ENCODE peak calls at places on chromosomes 1 and 21, in seven cellular contexts. One of them, this sample, is unnamed.

GRCh38 chr1:233020441-233020840 is 70.0 kb downstream of the NTPCR start:
- DNase-seq in fibroblast of pulmonary artery: peak
- DNase-seq in astrocyte of the spinal cord: peak
- DNase-seq in HL-60: no peak
- DNase-seq in WERI-Rb-1: peak
- DNase-seq in fibroblast of lung: no peak
- DNase-seq in neural crest cell: no peak
- DNase-seq in this sample: no peak

GRCh38 chr1:51956528-51957509 is 33.7 kb downstream of the RAB3B start:
- DNase-seq in neural crest cell: no peak
- DNase-seq in fibroblast of pulmonary artery: peak
- DNase-seq in astrocyte of the spinal cord: peak
- DNase-seq in HL-60: no peak
- DNase-seq in fibroblast of lung: peak
- DNase-seq in WERI-Rb-1: no peak
- DNase-seq in this sample: peak

GRCh38 chr1:54294846-54295245 is 94.9 kb downstream of the MRPL37 start:
- DNase-seq in astrocyte of the spinal cord: no peak
- DNase-seq in HL-60: no peak
- DNase-seq in WERI-Rb-1: no peak
- DNase-seq in neural crest cell: no peak
- DNase-seq in fibroblast of lung: peak
- DNase-seq in fibroblast of pulmonary artery: no peak
- DNase-seq in this sample: no peak

GRCh38 chr1:74468982-74469603 is 43.3 kb downstream of the LRRC53 start:
- DNase-seq in fibroblast of lung: peak
- DNase-seq in fibroblast of pulmonary artery: peak
- DNase-seq in HL-60: no peak
- DNase-seq in neural crest cell: no peak
- DNase-seq in WERI-Rb-1: no peak
- DNase-seq in astrocyte of the spinal cord: peak
- DNase-seq in this sample: peak

GRCh38 chr1:180123463-180123936 is 31.2 kb upstream of the QSOX1 start:
- DNase-seq in astrocyte of the spinal cord: no peak
- DNase-seq in HL-60: peak
- DNase-seq in neural crest cell: no peak
- DNase-seq in fibroblast of pulmonary artery: peak
- DNase-seq in fibroblast of lung: peak
- DNase-seq in WERI-Rb-1: no peak
- DNase-seq in this sample: no peak

GRCh38 chr1:203627819-203628184 is 1.2 kb downstream of the ATP2B4 start:
- DNase-seq in WERI-Rb-1: no peak
- DNase-seq in fibroblast of pulmonary artery: no peak
- DNase-seq in neural crest cell: no peak
- DNase-seq in fibroblast of lung: peak
- DNase-seq in astrocyte of the spinal cord: peak
- DNase-seq in HL-60: peak
- DNase-seq in this sample: peak

GRCh38 chr1:205375816-205376545 is 19.3 kb upstream of the KLHDC8A start:
- DNase-seq in neural crest cell: no peak
- DNase-seq in HL-60: no peak
- DNase-seq in fibroblast of lung: peak
- DNase-seq in astrocyte of the spinal cord: peak
- DNase-seq in WERI-Rb-1: peak
- DNase-seq in fibroblast of pulmonary artery: peak
- DNase-seq in this sample: peak

GRCh38 chr1:247639381-247639981 is 34.1 kb downstream of the OR2G3 start:
- DNase-seq in WERI-Rb-1: no peak
- DNase-seq in fibroblast of lung: no peak
- DNase-seq in neural crest cell: peak
- DNase-seq in fibroblast of pulmonary artery: peak
- DNase-seq in astrocyte of the spinal cord: peak
- DNase-seq in HL-60: no peak
- DNase-seq in this sample: no peak

GRCh38 chr1:9539829-9540550 is 725 bp downstream of the SLC25A33 start:
- DNase-seq in WERI-Rb-1: peak
- DNase-seq in fibroblast of lung: peak
- DNase-seq in astrocyte of the spinal cord: peak
- DNase-seq in HL-60: peak
- DNase-seq in fibroblast of pulmonary artery: peak
- DNase-seq in neural crest cell: peak
- DNase-seq in this sample: peak

GRCh38 chr1:145999321-146000024 is 3.1 kb upstream of the TXNIP start:
- DNase-seq in WERI-Rb-1: no peak
- DNase-seq in fibroblast of pulmonary artery: no peak
- DNase-seq in fibroblast of lung: no peak
- DNase-seq in neural crest cell: no peak
- DNase-seq in HL-60: no peak
- DNase-seq in astrocyte of the spinal cord: no peak
- DNase-seq in this sample: no peak

GRCh38 chr21:31731802-31732537 is at the start of gene SCAF4:
- DNase-seq in neural crest cell: peak
- DNase-seq in fibroblast of pulmonary artery: peak
- DNase-seq in HL-60: peak
- DNase-seq in astrocyte of the spinal cord: peak
- DNase-seq in WERI-Rb-1: peak
- DNase-seq in fibroblast of lung: peak
- DNase-seq in this sample: peak

GRCh38 chr1:66764994-66765578 is 12.8 kb downstream of the DYNLT5 start:
- DNase-seq in neural crest cell: peak
- DNase-seq in fibroblast of pulmonary artery: peak
- DNase-seq in fibroblast of lung: peak
- DNase-seq in astrocyte of the spinal cord: peak
- DNase-seq in HL-60: no peak
- DNase-seq in WERI-Rb-1: peak
- DNase-seq in this sample: peak

GRCh38 chr1:20719871-20720620 is 2.2 kb upstream of the KIF17 start:
- DNase-seq in neural crest cell: no peak
- DNase-seq in fibroblast of pulmonary artery: no peak
- DNase-seq in fibroblast of lung: no peak
- DNase-seq in WERI-Rb-1: no peak
- DNase-seq in astrocyte of the spinal cord: no peak
- DNase-seq in HL-60: no peak
- DNase-seq in this sample: no peak

GRCh38 chr1:87816646-87817045 is 488.0 kb downstream of the LMO4 start:
- DNase-seq in fibroblast of lung: no peak
- DNase-seq in astrocyte of the spinal cord: no peak
- DNase-seq in fibroblast of pulmonary artery: no peak
- DNase-seq in neural crest cell: no peak
- DNase-seq in WERI-Rb-1: no peak
- DNase-seq in HL-60: no peak
- DNase-seq in this sample: no peak

GRCh38 chr1:150876111-150876434 is 326 bp downstream of the ARNT start:
- DNase-seq in neural crest cell: no peak
- DNase-seq in astrocyte of the spinal cord: peak
- DNase-seq in fibroblast of lung: no peak
- DNase-seq in fibroblast of pulmonary artery: peak
- DNase-seq in WERI-Rb-1: no peak
- DNase-seq in HL-60: no peak
- DNase-seq in this sample: peak
- TF ChIP-seq CTCF in neural crest cell: no peak
- TF ChIP-seq CTCF in astrocyte of the spinal cord: no peak
- TF ChIP-seq CTCF in fibroblast of lung: no peak
- TF ChIP-seq CTCF in fibroblast of pulmonary artery: no peak
- TF ChIP-seq CTCF in WERI-Rb-1: no peak
- TF ChIP-seq CTCF in HL-60: no peak
- TF ChIP-seq CTCF in this sample: no peak

GRCh38 chr1:162193815-162194214 is 124.3 kb downstream of the NOS1AP start:
- DNase-seq in fibroblast of lung: no peak
- DNase-seq in HL-60: no peak
- DNase-seq in neural crest cell: no peak
- DNase-seq in WERI-Rb-1: peak
- DNase-seq in astrocyte of the spinal cord: no peak
- DNase-seq in fibroblast of pulmonary artery: no peak
- DNase-seq in this sample: no peak

GRCh38 chr1:162193201-162193600 is 123.7 kb downstream of the NOS1AP start:
- DNase-seq in astrocyte of the spinal cord: no peak
- DNase-seq in fibroblast of lung: no peak
- DNase-seq in neural crest cell: no peak
- DNase-seq in fibroblast of pulmonary artery: no peak
- DNase-seq in HL-60: no peak
- DNase-seq in WERI-Rb-1: peak
- DNase-seq in this sample: no peak

GRCh38 chr1:162191396-162192322 is 122.2 kb downstream of the NOS1AP start:
- DNase-seq in fibroblast of pulmonary artery: no peak
- DNase-seq in neural crest cell: no peak
- DNase-seq in WERI-Rb-1: no peak
- DNase-seq in fibroblast of lung: no peak
- DNase-seq in astrocyte of the spinal cord: no peak
- DNase-seq in HL-60: no peak
- DNase-seq in this sample: no peak

GRCh38 chr1:162192323-162192678 is 122.8 kb downstream of the NOS1AP start:
- DNase-seq in fibroblast of pulmonary artery: no peak
- DNase-seq in neural crest cell: no peak
- DNase-seq in WERI-Rb-1: no peak
- DNase-seq in HL-60: no peak
- DNase-seq in fibroblast of lung: no peak
- DNase-seq in astrocyte of the spinal cord: no peak
- DNase-seq in this sample: no peak

GRCh38 chr1:162192763-162193162 is 123.3 kb downstream of the NOS1AP start:
- DNase-seq in fibroblast of pulmonary artery: no peak
- DNase-seq in fibroblast of lung: no peak
- DNase-seq in neural crest cell: no peak
- DNase-seq in HL-60: no peak
- DNase-seq in astrocyte of the spinal cord: no peak
- DNase-seq in WERI-Rb-1: no peak
- DNase-seq in this sample: no peak
- TF ChIP-seq CTCF in fibroblast of pulmonary artery: no peak
- TF ChIP-seq CTCF in fibroblast of lung: no peak
- TF ChIP-seq CTCF in neural crest cell: no peak
- TF ChIP-seq CTCF in HL-60: no peak
- TF ChIP-seq CTCF in astrocyte of the spinal cord: no peak
- TF ChIP-seq CTCF in WERI-Rb-1: no peak
- TF ChIP-seq CTCF in this sample: no peak

GRCh38 chr1:199675937-199676336 is 351.6 kb upstream of the NR5A2 start:
- DNase-seq in fibroblast of lung: no peak
- DNase-seq in fibroblast of pulmonary artery: no peak
- DNase-seq in WERI-Rb-1: no peak
- DNase-seq in neural crest cell: no peak
- DNase-seq in HL-60: no peak
- DNase-seq in astrocyte of the spinal cord: no peak
- DNase-seq in this sample: no peak
- TF ChIP-seq CTCF in fibroblast of lung: no peak
- TF ChIP-seq CTCF in fibroblast of pulmonary artery: no peak
- TF ChIP-seq CTCF in WERI-Rb-1: no peak
- TF ChIP-seq CTCF in neural crest cell: peak
- TF ChIP-seq CTCF in HL-60: no peak
- TF ChIP-seq CTCF in astrocyte of the spinal cord: no peak
- TF ChIP-seq CTCF in this sample: peak

GRCh38 chr1:1573843-1574720 is 581 bp downstream of the SSU72 start:
- DNase-seq in neural crest cell: peak
- DNase-seq in fibroblast of lung: peak
- DNase-seq in WERI-Rb-1: peak
- DNase-seq in HL-60: no peak
- DNase-seq in fibroblast of pulmonary artery: peak
- DNase-seq in astrocyte of the spinal cord: peak
- DNase-seq in this sample: peak
- TF ChIP-seq CTCF in neural crest cell: peak
- TF ChIP-seq CTCF in fibroblast of lung: no peak
- TF ChIP-seq CTCF in WERI-Rb-1: peak
- TF ChIP-seq CTCF in HL-60: no peak
- TF ChIP-seq CTCF in fibroblast of pulmonary artery: peak
- TF ChIP-seq CTCF in astrocyte of the spinal cord: peak
- TF ChIP-seq CTCF in this sample: peak

This sample was measured in HFFc6.